ENCODE peak calls at places on chromosomes 4 and X, in four cellular contexts. V is left colon, R is fibroblast of pulmonary artery, X is GM04503. N is an unnamed sample.
A peak's percentile ranks its signal among the peaks of the same experiment; 100 is the strongest.

GRCh38 chrX:73765776-73766465 is 202.9 kb downstream of the CHIC1 start:
- DNase-seq in R (no peak), X (no peak), V (peak; percentile 16), N (no peak)

GRCh38 chr4:1656132-1656531 is 28.0 kb downstream of the FAM53A start:
- DNase-seq in V (no peak), R (no peak), X (no peak), N (no peak)

GRCh38 chr4:64564126-64564525 is 154.9 kb upstream of the TECRL start:
- DNase-seq in X (no peak), R (peak; percentile 3), V (no peak), N (no peak)

GRCh38 chrX:153775293-153775595 is 5.6 kb upstream of the SRPK3 start:
- DNase-seq in V (no peak), X (no peak), R (no peak), N (peak; percentile 36)

GRCh38 chr4:2925496-2925895 is 37.7 kb downstream of the NOP14 start:
- DNase-seq in V (no peak), X (no peak), R (no peak), N (peak; percentile 33)

GRCh38 chrX:100609591-100609990 is 24.9 kb downstream of the TNMD start:
- DNase-seq in R (peak; percentile 3), V (no peak), X (no peak), N (no peak)

GRCh38 chrX:117985241-117985640 is 131.4 kb downstream of the KLHL13 start:
- DNase-seq in V (peak; percentile 41), X (no peak), R (no peak), N (no peak)

GRCh38 chr4:6732441-6733357 is 16.7 kb downstream of the BLOC1S4 start:
- DNase-seq in R (peak; percentile 93), X (peak; percentile 54), V (peak; percentile 48), N (no peak)

GRCh38 chr4:88610771-88611170 is 18.5 kb downstream of the HERC3 start:
- DNase-seq in V (no peak), R (peak; percentile 52), X (no peak), N (no peak)

GRCh38 chrX:100449696-100450606 is 39.9 kb upstream of the PCDH19 start:
- DNase-seq in R (peak; percentile 35), V (peak; percentile 21), X (no peak), N (no peak)

GRCh38 chr4:72319596-72319995 is 249.4 kb downstream of the ADAMTS3 start:
- DNase-seq in V (no peak), X (peak; percentile 76), R (peak; percentile 44), N (no peak)

GRCh38 chr4:122890142-122890769 is 32.1 kb downstream of the NUDT6 start:
- DNase-seq in R (peak; percentile 72), V (no peak), X (no peak), N (no peak)

GRCh38 chr4:185589067-185589844 is 53.9 kb upstream of the PDLIM3 start:
- DNase-seq in V (no peak), R (peak; percentile 77), X (no peak), N (no peak)

GRCh38 chrX:132015875-132016274 is 7.2 kb upstream of the STK26 start:
- DNase-seq in X (no peak), V (no peak), R (no peak), N (no peak)

GRCh38 chr4:20960291-20960690 is 260.0 kb downstream of the PACRGL start:
- DNase-seq in R (no peak), V (no peak), X (no peak), N (no peak)

GRCh38 chr4:8504279-8505007 is 63.9 kb downstream of the TRMT44 start:
- DNase-seq in V (peak; percentile 21), R (no peak), X (no peak), N (no peak)

GRCh38 chr4:37454263-37454800 is 209.8 kb downstream of the NWD2 start:
- DNase-seq in R (no peak), X (no peak), V (no peak), N (no peak)

GRCh38 chrX:14616876-14617275 is 87.5 kb downstream of the GLRA2 start:
- DNase-seq in X (peak; percentile 78), R (peak; percentile 8), V (no peak), N (no peak)

GRCh38 chrX:346034-346813 is 27.6 kb upstream of the GTPBP6 start:
- DNase-seq in V (no peak), X (no peak), R (no peak), N (no peak)